ENCODE peak calls at places on chromosomes 3 and 15, in seven cellular contexts. One of them, this sample, is unnamed.

GRCh38 chr3:130826516-130826915 is 67.4 kb upstream of the ATP2C1 start:
- DNase-seq in GM23338: no peak
- DNase-seq in transverse colon: no peak
- DNase-seq in sigmoid colon: no peak
- DNase-seq in GM12891: no peak
- DNase-seq in endothelial cell of umbilical vein: no peak
- DNase-seq in HCT116: no peak
- DNase-seq in this sample: no peak

GRCh38 chr15:67869700-67870099 is 29.9 kb upstream of the RNU6-1 start:
- DNase-seq in GM23338: no peak
- DNase-seq in transverse colon: no peak
- DNase-seq in sigmoid colon: no peak
- DNase-seq in GM12891: no peak
- DNase-seq in endothelial cell of umbilical vein: no peak
- DNase-seq in HCT116: no peak
- DNase-seq in this sample: no peak

GRCh38 chr3:82347585-82347984 is 586.1 kb upstream of the GBE1 start:
- DNase-seq in GM23338: no peak
- DNase-seq in transverse colon: no peak
- DNase-seq in sigmoid colon: no peak
- DNase-seq in GM12891: no peak
- DNase-seq in endothelial cell of umbilical vein: no peak
- DNase-seq in HCT116: no peak
- DNase-seq in this sample: no peak

GRCh38 chr3:129120254-129121004 is 1.2 kb downstream of the RAB43 start:
- DNase-seq in GM23338: peak; percentile 96
- DNase-seq in transverse colon: peak; percentile 93
- DNase-seq in sigmoid colon: peak; percentile 94
- DNase-seq in GM12891: peak; percentile 83
- DNase-seq in endothelial cell of umbilical vein: peak; percentile 87
- DNase-seq in HCT116: peak; percentile 51
- DNase-seq in this sample: no peak

GRCh38 chr3:74844428-74844827 is 230.0 kb upstream of the CNTN3 start:
- DNase-seq in GM23338: peak; percentile 54
- DNase-seq in transverse colon: no peak
- DNase-seq in sigmoid colon: no peak
- DNase-seq in GM12891: no peak
- DNase-seq in endothelial cell of umbilical vein: no peak
- DNase-seq in HCT116: no peak
- DNase-seq in this sample: no peak

GRCh38 chr15:93139436-93139835 is 50.4 kb upstream of the RGMA start:
- DNase-seq in GM23338: no peak
- DNase-seq in transverse colon: no peak
- DNase-seq in sigmoid colon: no peak
- DNase-seq in GM12891: no peak
- DNase-seq in endothelial cell of umbilical vein: no peak
- DNase-seq in HCT116: no peak
- DNase-seq in this sample: no peak

GRCh38 chr3:76063019-76063418 is 277.7 kb upstream of the ZNF717 start:
- DNase-seq in GM23338: no peak
- DNase-seq in transverse colon: no peak
- DNase-seq in sigmoid colon: no peak
- DNase-seq in GM12891: no peak
- DNase-seq in endothelial cell of umbilical vein: no peak
- DNase-seq in HCT116: no peak
- DNase-seq in this sample: no peak

GRCh38 chr3:172096881-172097420 is 57.6 kb downstream of the FNDC3B start:
- DNase-seq in GM23338: peak; percentile 42
- DNase-seq in transverse colon: no peak
- DNase-seq in sigmoid colon: no peak
- DNase-seq in GM12891: no peak
- DNase-seq in endothelial cell of umbilical vein: peak; percentile 48
- DNase-seq in HCT116: no peak
- DNase-seq in this sample: no peak

GRCh38 chr15:62644874-62645755 is 397.4 kb upstream of the TPM1 start:
- DNase-seq in GM23338: no peak
- DNase-seq in transverse colon: no peak
- DNase-seq in sigmoid colon: no peak
- DNase-seq in GM12891: no peak
- DNase-seq in endothelial cell of umbilical vein: no peak
- DNase-seq in HCT116: no peak
- DNase-seq in this sample: no peak

GRCh38 chr3:37223084-37223975 is 48.9 kb upstream of the LRRFIP2 start:
- DNase-seq in GM23338: no peak
- DNase-seq in transverse colon: no peak
- DNase-seq in sigmoid colon: no peak
- DNase-seq in GM12891: no peak
- DNase-seq in endothelial cell of umbilical vein: no peak
- DNase-seq in HCT116: no peak
- DNase-seq in this sample: no peak

GRCh38 chr3:195788711-195789581 is 22.8 kb downstream of the MUC4 start:
- DNase-seq in GM23338: no peak
- DNase-seq in transverse colon: no peak
- DNase-seq in sigmoid colon: peak; percentile 55
- DNase-seq in GM12891: no peak
- DNase-seq in endothelial cell of umbilical vein: no peak
- DNase-seq in HCT116: no peak
- DNase-seq in this sample: no peak

GRCh38 chr15:31482122-31482922 is 155.7 kb downstream of the KLF13 start:
- DNase-seq in GM23338: peak; percentile 24
- DNase-seq in transverse colon: no peak
- DNase-seq in sigmoid colon: peak; percentile 56
- DNase-seq in GM12891: no peak
- DNase-seq in endothelial cell of umbilical vein: no peak
- DNase-seq in HCT116: no peak
- DNase-seq in this sample: no peak

GRCh38 chr3:166123576-166123975 is 286.4 kb upstream of the BCHE start:
- DNase-seq in GM23338: peak; percentile 11
- DNase-seq in transverse colon: no peak
- DNase-seq in sigmoid colon: no peak
- DNase-seq in GM12891: no peak
- DNase-seq in endothelial cell of umbilical vein: no peak
- DNase-seq in HCT116: no peak
- DNase-seq in this sample: no peak

GRCh38 chr3:61200255-61200654 is 51.0 kb downstream of the FHIT start:
- DNase-seq in GM23338: no peak
- DNase-seq in transverse colon: no peak
- DNase-seq in sigmoid colon: no peak
- DNase-seq in GM12891: no peak
- DNase-seq in endothelial cell of umbilical vein: no peak
- DNase-seq in HCT116: no peak
- DNase-seq in this sample: no peak

GRCh38 chr15:47331796-47332480 is 385.4 kb upstream of the SEMA6D start:
- DNase-seq in GM23338: no peak
- DNase-seq in transverse colon: no peak
- DNase-seq in sigmoid colon: no peak
- DNase-seq in GM12891: no peak
- DNase-seq in endothelial cell of umbilical vein: no peak
- DNase-seq in HCT116: no peak
- DNase-seq in this sample: no peak

GRCh38 chr15:60745469-60745971 is 266.6 kb upstream of the ICE2 start:
- DNase-seq in GM23338: no peak
- DNase-seq in transverse colon: peak; percentile 25
- DNase-seq in sigmoid colon: peak; percentile 93
- DNase-seq in GM12891: no peak
- DNase-seq in endothelial cell of umbilical vein: no peak
- DNase-seq in HCT116: no peak
- DNase-seq in this sample: no peak

GRCh38 chr3:69803871-69804270 is 64.6 kb downstream of the MITF start:
- DNase-seq in GM23338: no peak
- DNase-seq in transverse colon: no peak
- DNase-seq in sigmoid colon: no peak
- DNase-seq in GM12891: no peak
- DNase-seq in endothelial cell of umbilical vein: peak; percentile 32
- DNase-seq in HCT116: no peak
- DNase-seq in this sample: no peak

GRCh38 chr3:123871946-123872345 is 12.2 kb downstream of the MYLK start:
- DNase-seq in GM23338: no peak
- DNase-seq in transverse colon: no peak
- DNase-seq in sigmoid colon: no peak
- DNase-seq in GM12891: no peak
- DNase-seq in endothelial cell of umbilical vein: peak; percentile 45
- DNase-seq in HCT116: no peak
- DNase-seq in this sample: no peak

GRCh38 chr3:39920271-39920670 is 110.9 kb downstream of the MYRIP start:
- DNase-seq in GM23338: no peak
- DNase-seq in transverse colon: no peak
- DNase-seq in sigmoid colon: no peak
- DNase-seq in GM12891: no peak
- DNase-seq in endothelial cell of umbilical vein: no peak
- DNase-seq in HCT116: no peak
- DNase-seq in this sample: no peak

GRCh38 chr15:89371145-89372044 is 36.8 kb upstream of the POLG start:
- DNase-seq in GM23338: peak; percentile 59
- DNase-seq in transverse colon: no peak
- DNase-seq in sigmoid colon: no peak
- DNase-seq in GM12891: no peak
- DNase-seq in endothelial cell of umbilical vein: no peak
- DNase-seq in HCT116: no peak
- DNase-seq in this sample: no peak

GRCh38 chr3:51382076-51382745 is 2.9 kb upstream of the MANF start:
- DNase-seq in GM23338: peak; percentile 57
- DNase-seq in transverse colon: no peak
- DNase-seq in sigmoid colon: no peak
- DNase-seq in GM12891: no peak
- DNase-seq in endothelial cell of umbilical vein: no peak
- DNase-seq in HCT116: no peak
- DNase-seq in this sample: no peak

GRCh38 chr3:105527949-105528348 is 161.2 kb downstream of the ALCAM start:
- DNase-seq in GM23338: no peak
- DNase-seq in transverse colon: no peak
- DNase-seq in sigmoid colon: no peak
- DNase-seq in GM12891: no peak
- DNase-seq in endothelial cell of umbilical vein: no peak
- DNase-seq in HCT116: peak; percentile 40
- DNase-seq in this sample: no peak

GRCh38 chr15:89362203-89363101 is 27.8 kb upstream of the POLG start:
- DNase-seq in GM23338: peak; percentile 35
- DNase-seq in transverse colon: no peak
- DNase-seq in sigmoid colon: no peak
- DNase-seq in GM12891: no peak
- DNase-seq in endothelial cell of umbilical vein: no peak
- DNase-seq in HCT116: no peak
- DNase-seq in this sample: no peak

GRCh38 chr3:161455962-161456361 is 40.6 kb upstream of the OTOL1 start:
- DNase-seq in GM23338: no peak
- DNase-seq in transverse colon: no peak
- DNase-seq in sigmoid colon: no peak
- DNase-seq in GM12891: no peak
- DNase-seq in endothelial cell of umbilical vein: no peak
- DNase-seq in HCT116: no peak
- DNase-seq in this sample: no peak

GRCh38 chr3:117597865-117598264 is 888.3 kb downstream of the TUSC7 start:
- DNase-seq in GM23338: no peak
- DNase-seq in transverse colon: no peak
- DNase-seq in sigmoid colon: no peak
- DNase-seq in GM12891: no peak
- DNase-seq in endothelial cell of umbilical vein: no peak
- DNase-seq in HCT116: no peak
- DNase-seq in this sample: no peak

GRCh38 chr3:57889807-57890206 is 118.4 kb upstream of the FLNB start:
- DNase-seq in GM23338: no peak
- DNase-seq in transverse colon: no peak
- DNase-seq in sigmoid colon: peak; percentile 77
- DNase-seq in GM12891: no peak
- DNase-seq in endothelial cell of umbilical vein: peak; percentile 40
- DNase-seq in HCT116: no peak
- DNase-seq in this sample: no peak
- TF ChIP-seq POLR2AphosphoS5 in GM23338: no peak
- TF ChIP-seq POLR2AphosphoS5 in transverse colon: peak; percentile 90
- TF ChIP-seq POLR2AphosphoS5 in sigmoid colon: peak; percentile 92
- TF ChIP-seq POLR2AphosphoS5 in GM12891: no peak
- TF ChIP-seq POLR2AphosphoS5 in endothelial cell of umbilical vein: no peak
- TF ChIP-seq POLR2AphosphoS5 in HCT116: no peak
- TF ChIP-seq POLR2AphosphoS5 in this sample: peak; percentile 48

DNA sequence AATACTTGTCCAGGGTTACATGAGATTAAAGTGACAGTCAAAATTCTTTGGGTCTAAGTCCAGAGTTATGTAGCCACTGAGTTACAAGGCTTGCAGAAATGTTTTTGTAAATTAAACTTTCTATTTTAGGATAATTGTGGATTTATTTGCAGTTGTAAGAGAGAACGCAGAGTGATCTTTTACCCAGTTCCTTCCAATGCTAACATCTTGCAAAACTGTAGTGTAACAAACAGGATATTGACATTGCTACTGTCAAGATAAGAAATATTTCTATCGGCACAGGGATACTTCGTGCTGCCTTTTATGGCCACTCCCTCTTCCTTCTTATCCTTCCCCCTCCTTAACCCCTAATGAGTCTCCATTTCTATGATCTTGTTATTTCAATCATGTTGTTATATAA is 1022.9 kb downstream of the MCTP2 start:
- DNase-seq in GM23338: no peak
- DNase-seq in transverse colon: no peak
- DNase-seq in sigmoid colon: no peak
- DNase-seq in GM12891: no peak
- DNase-seq in endothelial cell of umbilical vein: peak; percentile 32
- DNase-seq in HCT116: no peak
- DNase-seq in this sample: no peak
- TF ChIP-seq POLR2AphosphoS5 in GM23338: no peak
- TF ChIP-seq POLR2AphosphoS5 in transverse colon: no peak
- TF ChIP-seq POLR2AphosphoS5 in sigmoid colon: no peak
- TF ChIP-seq POLR2AphosphoS5 in GM12891: no peak
- TF ChIP-seq POLR2AphosphoS5 in endothelial cell of umbilical vein: no peak
- TF ChIP-seq POLR2AphosphoS5 in HCT116: no peak
- TF ChIP-seq POLR2AphosphoS5 in this sample: peak; percentile 23

GRCh38 chr15:39591141-39591895 is 10.4 kb downstream of the THBS1 start:
- DNase-seq in GM23338: no peak
- DNase-seq in transverse colon: peak; percentile 13
- DNase-seq in sigmoid colon: no peak
- DNase-seq in GM12891: no peak
- DNase-seq in endothelial cell of umbilical vein: peak; percentile 63
- DNase-seq in HCT116: no peak
- DNase-seq in this sample: no peak
- TF ChIP-seq POLR2AphosphoS5 in GM23338: no peak
- TF ChIP-seq POLR2AphosphoS5 in transverse colon: peak; percentile 5
- TF ChIP-seq POLR2AphosphoS5 in sigmoid colon: peak; percentile 3
- TF ChIP-seq POLR2AphosphoS5 in GM12891: no peak
- TF ChIP-seq POLR2AphosphoS5 in endothelial cell of umbilical vein: peak; percentile 99
- TF ChIP-seq POLR2AphosphoS5 in HCT116: no peak
- TF ChIP-seq POLR2AphosphoS5 in this sample: no peak

DNA sequence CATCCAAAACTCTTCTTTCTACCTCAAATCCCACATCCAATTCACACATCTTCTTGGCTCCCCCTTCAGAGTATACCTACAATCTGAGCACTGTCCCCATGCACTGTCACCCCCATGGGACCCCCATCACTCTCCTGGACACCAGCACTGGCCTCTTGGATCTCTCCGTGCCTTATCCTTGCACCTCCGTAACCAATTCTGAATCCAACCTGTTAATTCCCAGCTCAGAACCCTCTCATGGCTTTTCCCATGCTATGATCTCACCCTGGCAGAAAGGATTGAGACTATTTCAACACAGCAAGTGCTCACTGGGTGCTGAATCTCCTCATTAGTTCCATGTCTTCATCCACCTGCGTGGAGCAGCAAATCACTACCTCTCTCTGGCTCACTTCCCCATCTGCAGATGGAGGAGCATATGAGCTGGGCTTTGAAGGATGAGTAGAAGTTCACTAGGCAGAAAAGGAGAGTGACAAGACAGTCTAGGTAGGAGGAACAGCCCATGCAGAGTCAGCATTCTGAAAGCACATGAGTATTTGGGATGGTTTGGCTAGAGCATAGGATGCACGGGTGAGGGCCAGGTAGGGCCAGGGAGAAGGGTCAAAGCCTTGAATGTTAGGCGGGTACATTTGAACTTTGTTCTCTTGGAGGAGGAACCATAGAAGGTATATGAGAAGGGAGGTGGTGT is 48.7 kb downstream of the SLC6A6 start:
- DNase-seq in GM23338: no peak
- DNase-seq in transverse colon: no peak
- DNase-seq in sigmoid colon: no peak
- DNase-seq in GM12891: no peak
- DNase-seq in endothelial cell of umbilical vein: no peak
- DNase-seq in HCT116: no peak
- DNase-seq in this sample: no peak
- TF ChIP-seq POLR2AphosphoS5 in GM23338: no peak
- TF ChIP-seq POLR2AphosphoS5 in transverse colon: no peak
- TF ChIP-seq POLR2AphosphoS5 in sigmoid colon: no peak
- TF ChIP-seq POLR2AphosphoS5 in GM12891: no peak
- TF ChIP-seq POLR2AphosphoS5 in endothelial cell of umbilical vein: no peak
- TF ChIP-seq POLR2AphosphoS5 in HCT116: no peak
- TF ChIP-seq POLR2AphosphoS5 in this sample: no peak